ENCODE peak calls at places on chromosomes 5 and 9, in ten cellular contexts. Z, P, C, O, M, U, Y, B, T and V are unnamed samples.

GRCh38 chr5:50751064-50751657 is 84.7 kb downstream of the PARP8 start:
- DNase-seq in Z (no peak), P (peak; percentile 12), C (peak; percentile 48), O (peak; percentile 31), M (no peak), U (no peak), Y (peak; percentile 22), B (peak; percentile 36), T (no peak), V (peak; percentile 11)

GRCh38 chr5:124884108-124884507 is 137.7 kb upstream of the ZNF608 start:
- DNase-seq in Z (no peak), P (no peak), C (no peak), O (no peak), M (no peak), U (no peak), Y (no peak), B (no peak), T (no peak), V (no peak)

GRCh38 chr9:114057161-114057560 is 20.9 kb downstream of the AMBP start:
- DNase-seq in Z (no peak), P (no peak), C (peak; percentile 1), O (no peak), M (no peak), U (peak; percentile 11), Y (no peak), B (no peak), T (no peak), V (no peak)

GRCh38 chr5:111748304-111748763 is 8.7 kb downstream of the NREP start:
- DNase-seq in Z (no peak), P (no peak), C (no peak), O (no peak), M (no peak), U (no peak), Y (no peak), B (no peak), T (no peak), V (no peak)

GRCh38 chr9:137431416-137431931 is 8.3 kb downstream of the NOXA1 start:
- DNase-seq in Z (no peak), P (no peak), C (no peak), O (no peak), M (no peak), U (no peak), Y (no peak), B (no peak), T (no peak), V (no peak)

GRCh38 chr9:97046228-97046627 is 7.3 kb upstream of the CTSV start:
- DNase-seq in Z (no peak), P (peak; percentile 75), C (peak; percentile 59), O (peak; percentile 82), M (no peak), U (no peak), Y (no peak), B (peak; percentile 34), T (no peak), V (no peak)

GRCh38 chr5:52922384-52922783 is 66.8 kb upstream of the ITGA2 start:
- DNase-seq in Z (no peak), P (no peak), C (peak; percentile 75), O (no peak), M (no peak), U (no peak), Y (no peak), B (peak; percentile 57), T (no peak), V (no peak)

GRCh38 chr9:125756499-125756898 is 9.3 kb downstream of the PBX3 start:
- DNase-seq in Z (no peak), P (no peak), C (no peak), O (no peak), M (no peak), U (no peak), Y (no peak), B (no peak), T (no peak), V (no peak)

GRCh38 chr5:1004598-1005361 is 3.8 kb upstream of the NKD2 start:
- DNase-seq in Z (peak; percentile 58), P (peak; percentile 65), C (peak; percentile 54), O (peak; percentile 56), M (peak; percentile 54), U (peak; percentile 28), Y (peak; percentile 81), B (peak; percentile 76), T (no peak), V (peak; percentile 54)

GRCh38 chr5:1005904-1006655 is 2.5 kb upstream of the NKD2 start:
- DNase-seq in Z (peak; percentile 8), P (peak; percentile 5), C (no peak), O (no peak), M (no peak), U (peak; percentile 3), Y (peak; percentile 7), B (no peak), T (no peak), V (peak; percentile 7)

GRCh38 chr5:1007221-1007680 is 1.4 kb upstream of the NKD2 start:
- DNase-seq in Z (no peak), P (peak; percentile 4), C (no peak), O (no peak), M (no peak), U (no peak), Y (no peak), B (no peak), T (no peak), V (peak; percentile 13)

GRCh38 chr5:1006656-1007071 is 1.9 kb upstream of the NKD2 start:
- DNase-seq in Z (peak; percentile 3), P (peak; percentile 5), C (no peak), O (no peak), M (no peak), U (peak; percentile 1), Y (no peak), B (no peak), T (no peak), V (peak; percentile 2)

GRCh38 chr5:1005362-1005851 is 3.2 kb upstream of the NKD2 start:
- DNase-seq in Z (peak; percentile 14), P (no peak), C (no peak), O (no peak), M (no peak), U (peak; percentile 9), Y (peak; percentile 8), B (no peak), T (no peak), V (peak; percentile 38)
- H3K4me3 ChIP-seq in Z (peak overlapping the region; percentile 29), P (peak overlapping the region; percentile 54), C (peak overlapping the region; percentile 55), O (peak overlapping the region; percentile 45), M (peak overlapping the region; percentile 35), U (peak overlapping the region; percentile 60), Y (peak overlapping the region; percentile 60), B (peak overlapping the region; percentile 63), T (peak overlapping the region; percentile 74), V (peak overlapping the region; percentile 39)

DNA sequence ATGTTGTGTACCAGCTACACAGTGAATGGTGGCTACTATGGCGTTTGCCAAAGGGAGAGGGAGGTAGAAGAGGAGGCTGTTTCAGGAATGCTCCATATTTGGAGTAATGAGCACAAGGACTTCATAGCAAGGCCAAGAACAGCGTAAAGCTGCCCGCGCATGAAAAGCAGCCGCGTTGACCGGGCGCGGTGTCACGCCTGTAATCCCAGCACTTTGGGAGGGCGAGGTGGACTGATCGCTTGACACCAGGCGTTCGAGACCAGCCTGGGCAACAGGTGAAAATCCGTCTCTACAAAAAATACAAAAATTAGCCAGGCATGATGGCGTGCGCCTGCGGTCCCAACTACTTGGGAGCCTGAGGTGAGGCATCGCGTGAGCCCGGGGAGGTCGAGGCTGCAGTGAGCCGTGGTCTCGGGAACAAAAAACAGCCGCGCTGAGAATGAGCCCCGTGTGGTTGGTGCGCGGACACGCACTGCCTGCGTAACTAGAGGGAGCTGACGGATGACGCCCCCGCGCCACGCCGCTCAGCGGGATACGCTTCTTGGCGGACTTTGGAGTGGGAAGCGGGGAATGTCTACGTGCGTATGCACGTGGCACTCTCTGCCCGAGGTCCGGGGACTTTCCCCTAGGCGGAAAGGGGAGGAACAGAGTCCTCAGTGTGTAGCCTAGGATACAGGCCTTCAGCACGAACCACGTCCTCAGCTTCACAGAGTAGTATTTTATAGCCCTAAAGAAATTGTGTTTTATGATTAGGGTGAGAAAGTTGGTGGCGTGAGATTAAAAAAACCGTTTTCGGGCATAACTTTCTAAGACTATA is at the start of gene RMRP:
- DNase-seq in Z (peak; percentile 98), P (peak; percentile 97), C (peak; percentile 97), O (peak; percentile 95), M (peak; percentile 89), U (peak; percentile 92), Y (peak; percentile 98), B (peak; percentile 100), T (peak; percentile 71), V (peak; percentile 97)
- TF ChIP-seq POLR2A in Z (peak; percentile 85), P (peak; percentile 81), C (peak; percentile 50), O (peak; percentile 68), M (peak; percentile 88), U (peak; percentile 70), Y (peak; percentile 31), B (no peak), T (peak; percentile 59), V (peak; percentile 72)

DNA sequence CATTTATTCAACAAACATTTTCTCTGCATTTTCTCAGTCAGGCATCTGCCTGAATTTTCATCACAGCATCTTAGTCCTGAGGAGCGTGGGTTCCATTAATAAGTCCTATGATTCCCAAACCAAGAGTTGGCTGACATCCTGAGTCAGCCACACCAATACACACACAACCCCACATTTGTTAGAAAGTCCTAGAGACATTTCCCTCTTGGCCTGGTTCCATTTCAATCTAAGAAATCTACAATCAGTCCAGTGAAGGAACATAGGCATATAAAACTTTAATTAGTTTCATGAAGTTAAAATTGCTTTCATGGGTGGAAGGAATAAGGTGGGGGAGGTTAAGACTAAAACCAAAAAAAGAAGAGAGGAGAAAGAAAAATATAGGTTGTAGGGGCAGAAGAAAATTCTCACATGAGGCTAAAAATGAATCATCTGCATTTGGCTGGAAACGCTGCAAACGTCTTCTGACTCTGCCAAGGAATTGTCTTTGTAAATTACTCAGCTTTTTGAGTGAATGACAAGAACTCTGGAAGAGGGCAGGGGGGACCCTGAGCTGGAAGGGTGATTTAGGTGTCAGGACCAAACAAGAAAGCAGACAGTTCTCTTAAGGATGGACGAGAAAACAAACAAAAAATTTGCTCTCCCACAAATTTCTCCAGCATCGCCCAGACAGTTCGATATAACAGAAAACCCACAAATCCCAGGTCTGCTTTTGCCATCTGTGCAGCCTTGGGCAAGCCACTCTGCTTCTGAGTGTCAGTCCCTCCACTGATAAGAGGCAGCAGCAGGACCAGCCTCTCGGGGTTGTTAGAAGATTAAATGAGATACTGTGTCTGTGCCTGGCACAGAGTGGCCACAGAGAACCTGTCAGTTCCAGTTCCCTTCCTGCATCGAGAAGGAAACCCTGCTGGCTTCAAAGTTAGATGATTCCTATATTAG is 289.7 kb downstream of the CDK5RAP2 start:
- DNase-seq in Z (no peak), P (no peak), C (no peak), O (peak; percentile 42), M (no peak), U (no peak), Y (no peak), B (no peak), T (no peak), V (no peak)
- H3K4me3 ChIP-seq in Z (no peak overlapping the region), P (no peak overlapping the region), C (no peak overlapping the region), O (no peak overlapping the region), M (no peak overlapping the region), U (no peak overlapping the region), Y (no peak overlapping the region), B (no peak overlapping the region), T (no peak overlapping the region), V (no peak overlapping the region)

GRCh38 chr5:131316026-131316425 is 52.2 kb downstream of the CDC42SE2 start:
- DNase-seq in Z (no peak), P (no peak), C (no peak), O (no peak), M (no peak), U (no peak), Y (no peak), B (no peak), T (no peak), V (no peak)

GRCh38 chr5:131316822-131317221 is 53.0 kb downstream of the CDC42SE2 start:
- DNase-seq in Z (no peak), P (no peak), C (no peak), O (no peak), M (no peak), U (no peak), Y (no peak), B (no peak), T (no peak), V (no peak)

GRCh38 chr5:131321066-131321465 is 57.2 kb downstream of the CDC42SE2 start:
- DNase-seq in Z (no peak), P (no peak), C (no peak), O (no peak), M (no peak), U (no peak), Y (no peak), B (no peak), T (no peak), V (no peak)

GRCh38 chr5:131322926-131323325 is 59.1 kb downstream of the CDC42SE2 start:
- DNase-seq in Z (no peak), P (no peak), C (no peak), O (no peak), M (no peak), U (no peak), Y (no peak), B (no peak), T (no peak), V (no peak)

DNA sequence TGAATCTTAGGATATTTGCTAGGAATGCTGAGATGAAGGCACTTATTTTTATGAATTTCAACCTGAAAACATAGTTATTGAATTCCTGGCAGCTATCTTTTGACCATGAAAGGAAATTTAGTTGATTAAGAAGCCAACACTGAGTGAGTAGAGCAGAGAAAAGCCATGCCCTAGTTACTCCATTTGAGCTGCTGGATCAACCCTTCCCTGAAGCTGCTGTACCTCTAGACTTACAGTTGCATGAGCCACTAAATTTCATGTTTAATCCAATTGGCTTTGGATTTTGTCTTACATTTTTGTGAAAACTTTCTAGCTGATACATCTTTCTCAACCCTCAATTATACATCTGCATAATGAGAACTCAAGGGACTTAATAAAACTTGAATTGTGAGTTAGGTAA is 54.6 kb downstream of the CDC42SE2 start:
- DNase-seq in Z (no peak), P (no peak), C (no peak), O (no peak), M (no peak), U (no peak), Y (no peak), B (no peak), T (no peak), V (no peak)
- TF ChIP-seq POLR2A in Z (no peak), P (no peak), C (no peak), O (no peak), M (no peak), U (no peak), Y (no peak), B (no peak), T (no peak), V (no peak)